ENCODE peak calls at places on chromosomes 13 and 19, in seven cellular contexts. F is lower leg skin; Q is CD4-positive, alpha-beta T cell; Y is foreskin keratinocyte; A is PC-9; M is neural crest cell; H is retinal pigment epithelial cell. W is an unnamed sample.

GRCh38 chr13:27857271-27857670 is 62.5 kb upstream of the PDX1 start:
- DNase-seq in Q (no peak), F (no peak), A (no peak), H (no peak), Y (no peak), M (no peak), W (no peak)

GRCh38 chr19:7904074-7905020 is 670 bp downstream of the MAP2K7 start:
- DNase-seq in Y (no peak), H (no peak), Q (no peak), M (no peak), A (no peak), F (peak), W (no peak)

GRCh38 chr13:48539550-48539949 is 6.7 kb upstream of the RCBTB2 start:
- DNase-seq in A (no peak), Y (no peak), Q (no peak), H (no peak), F (no peak), M (no peak), W (no peak)

GRCh38 chr13:45534604-45535003 is 69.9 kb downstream of the COG3 start:
- DNase-seq in F (no peak), M (no peak), Y (no peak), H (no peak), Q (no peak), A (no peak), W (no peak)

GRCh38 chr13:113559901-113560644 is 24.5 kb upstream of the TFDP1 start:
- DNase-seq in F (peak), Q (no peak), Y (no peak), A (no peak), H (no peak), M (no peak), W (no peak)

GRCh38 chr13:98349731-98350305 is 172.7 kb upstream of the RNF113B start:
- DNase-seq in M (no peak), H (no peak), A (peak), Q (no peak), F (no peak), Y (no peak), W (peak)

GRCh38 chr19:7168941-7169340 is 99.4 kb downstream of the ZNF557 start:
- DNase-seq in Q (no peak), H (no peak), F (no peak), M (no peak), Y (no peak), A (no peak), W (no peak)

GRCh38 chr19:5824791-5825577 is 14.5 kb downstream of the FUT6 start:
- DNase-seq in Y (no peak), A (no peak), Q (no peak), M (no peak), H (no peak), F (no peak), W (no peak)

GRCh38 chr13:46668302-46668720 is 115.3 kb downstream of the LRCH1 start:
- DNase-seq in F (peak), H (no peak), M (no peak), Q (no peak), A (no peak), Y (no peak), W (no peak)

GRCh38 chr13:109348514-109349340 is 437.7 kb downstream of the IRS2 start:
- DNase-seq in Q (no peak), H (peak), Y (peak), M (no peak), F (no peak), A (peak), W (no peak)

GRCh38 chr13:113938716-113939115 is 35.2 kb downstream of the C13orf46 start:
- DNase-seq in F (no peak), H (no peak), A (no peak), Y (no peak), M (no peak), Q (no peak), W (no peak)

GRCh38 chr19:44686896-44687295 is 12.1 kb upstream of the CEACAM16 start:
- DNase-seq in M (no peak), A (no peak), H (peak), Q (no peak), F (no peak), Y (no peak), W (no peak)

GRCh38 chr13:66348745-66349720 is 881.1 kb downstream of the PCDH9 start:
- DNase-seq in M (no peak), Q (no peak), F (no peak), H (peak), Y (no peak), A (no peak), W (no peak)

GRCh38 chr19:19068659-19069509 is 5.1 kb downstream of the SLC25A42 start:
- DNase-seq in Q (no peak), H (no peak), F (no peak), A (no peak), M (no peak), Y (no peak), W (no peak)

GRCh38 chr13:24254151-24254810 is 55.1 kb upstream of the C1QTNF9 start:
- DNase-seq in M (no peak), Q (peak), F (no peak), H (no peak), Y (no peak), A (no peak), W (no peak)

GRCh38 chr19:4988770-4989251 is 19.9 kb downstream of the KDM4B start:
- DNase-seq in Q (no peak), Y (no peak), H (peak), F (peak), M (no peak), A (no peak), W (no peak)

GRCh38 chr19:38303517-38304351 is at the start of gene C19orf33:
- DNase-seq in Y (peak), H (peak), Q (no peak), A (peak), M (no peak), F (peak), W (peak)

GRCh38 chr13:37360556-37360955 is 238.0 kb downstream of the POSTN start:
- DNase-seq in Q (no peak), H (no peak), F (no peak), Y (peak), M (no peak), A (no peak), W (no peak)

GRCh38 chr19:16896913-16897571 is 8.2 kb downstream of the F2RL3 start:
- DNase-seq in H (peak), F (peak), M (peak), Q (peak), Y (peak), A (peak), W (peak)

GRCh38 chr19:38211206-38211605 is 12.8 kb downstream of the DPF1 start:
- DNase-seq in Q (no peak), M (no peak), Y (no peak), A (no peak), H (no peak), F (no peak), W (no peak)

GRCh38 chr19:5150902-5151741 is 182.2 kb downstream of the KDM4B start:
- DNase-seq in F (no peak), H (no peak), M (no peak), A (no peak), Q (no peak), Y (no peak), W (no peak)

GRCh38 chr13:79403113-79403512 is 2.9 kb downstream of the RBM26 start:
- DNase-seq in F (no peak), Y (no peak), Q (no peak), M (no peak), A (no peak), H (no peak), W (no peak)

GRCh38 chr13:21717817-21718216 is 46.9 kb downstream of the FGF9 start:
- DNase-seq in A (no peak), Q (no peak), Y (peak), M (no peak), H (no peak), F (no peak), W (no peak)

GRCh38 chr13:30108913-30109237 is 198.5 kb downstream of the KATNAL1 start:
- DNase-seq in A (peak), Y (peak), M (no peak), H (no peak), Q (no peak), F (peak), W (peak)

GRCh38 chr19:3510727-3511126 is 4.6 kb downstream of the FZR1 start:
- DNase-seq in H (no peak), F (no peak), Q (no peak), Y (no peak), A (no peak), M (no peak), W (no peak)

GRCh38 chr19:42216653-42217521 is 590 bp downstream of the DEDD2 start:
- DNase-seq in Y (peak), M (peak), Q (no peak), H (no peak), F (no peak), A (peak), W (peak)

GRCh38 chr19:50425581-50425980 is 6.8 kb downstream of the SPIB start:
- DNase-seq in Q (no peak), A (no peak), M (no peak), Y (no peak), H (no peak), F (no peak), W (no peak)

GRCh38 chr13:48235100-48235813 is 2.3 kb downstream of the ITM2B start:
- DNase-seq in A (peak), Y (peak), F (peak), Q (no peak), M (no peak), H (no peak), W (no peak)

GRCh38 chr19:3253270-3253669 is 28.8 kb downstream of the CELF5 start:
- DNase-seq in H (no peak), A (no peak), M (no peak), Y (no peak), Q (no peak), F (no peak), W (no peak)

GRCh38 chr13:34506796-34507195 is 435.3 kb upstream of the NBEA start:
- DNase-seq in Y (no peak), F (no peak), M (no peak), H (no peak), A (no peak), Q (no peak), W (no peak)

GRCh38 chr19:44570984-44571684 is 41.7 kb upstream of the CEACAM20 start:
- DNase-seq in A (peak), H (peak), Y (peak), Q (peak), F (peak), M (peak), W (peak)

GRCh38 chr13:24006520-24007248 is 109.4 kb upstream of the C1QTNF9B start:
- DNase-seq in F (no peak), Q (no peak), M (no peak), A (no peak), H (no peak), Y (no peak), W (no peak)

GRCh38 chr19:7869453-7869909 is 4.7 kb downstream of the PRR36 start:
- DNase-seq in H (no peak), Q (peak), Y (peak), F (no peak), A (peak), M (peak), W (peak)

GRCh38 chr19:34677386-34678084 is at the start of gene ZNF302:
- DNase-seq in A (peak), H (peak), M (peak), Q (peak), F (peak), Y (peak), W (peak)

GRCh38 chr19:34675919-34676318 is 1.0 kb downstream of the SCGB2B2 start:
- DNase-seq in Q (no peak), Y (no peak), M (no peak), H (no peak), A (no peak), F (no peak), W (no peak)

GRCh38 chr19:34678085-34678412 is 571 bp downstream of the ZNF302 start:
- DNase-seq in H (no peak), Q (no peak), A (no peak), Y (no peak), F (no peak), M (no peak), W (no peak)

GRCh38 chr19:34678421-34678820 is 943 bp downstream of the ZNF302 start:
- DNase-seq in Y (no peak), H (no peak), Q (no peak), F (no peak), M (no peak), A (no peak), W (no peak)

DNA sequence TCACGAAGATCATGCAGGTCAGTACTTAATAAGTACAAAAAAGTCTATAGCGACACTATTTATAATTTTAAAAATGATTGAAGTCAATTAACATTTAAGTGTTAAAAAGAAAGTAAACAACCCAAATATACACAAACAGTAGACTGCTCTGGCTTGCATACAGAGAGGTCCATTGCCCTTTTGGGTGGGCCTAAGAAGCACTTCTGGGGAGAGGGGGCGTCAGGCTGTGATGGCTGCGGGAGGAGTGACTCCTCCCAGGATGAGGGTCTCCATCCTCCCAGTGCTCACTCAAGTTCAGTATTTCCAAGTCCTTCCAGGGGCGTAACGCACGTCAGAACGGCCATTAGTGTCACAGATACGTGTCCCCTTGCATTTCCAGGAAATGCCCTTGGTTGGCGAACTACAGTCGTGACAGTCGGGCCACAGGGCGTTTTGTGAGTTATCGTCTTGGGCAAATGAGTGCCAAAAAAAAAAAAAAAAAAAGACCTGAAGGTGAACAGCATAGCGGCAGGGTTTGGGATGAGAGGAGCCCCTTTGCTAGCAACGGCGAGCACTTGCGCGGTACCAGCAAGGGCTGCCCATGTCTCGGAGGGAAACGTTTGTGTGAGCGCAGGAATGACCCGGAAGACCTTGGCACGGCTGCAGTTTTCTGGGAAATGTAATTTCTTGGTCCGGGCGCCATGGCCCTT is at the start of gene SCGB2B2:
- DNase-seq in Y (peak), A (peak), Q (no peak), M (no peak), F (peak), H (peak), W (no peak)
- TF ChIP-seq CTCF in Y (no peak), A (no peak), Q (no peak), M (peak), F (no peak), H (peak), W (no peak)

GRCh38 chr13:42078113-42078769 is 29.8 kb downstream of the DGKH start:
- DNase-seq in Y (no peak), F (no peak), H (no peak), Q (no peak), A (no peak), M (no peak), W (peak)
- TF ChIP-seq CTCF in Y (no peak), F (no peak), H (peak), Q (no peak), A (no peak), M (no peak), W (no peak)

GRCh38 chr19:34975056-34975455 is 11.0 kb upstream of the ZNF792 start:
- DNase-seq in F (no peak), H (no peak), Y (no peak), Q (no peak), M (no peak), A (no peak), W (no peak)
- TF ChIP-seq CTCF in F (no peak), H (no peak), Y (no peak), Q (no peak), M (no peak), A (no peak), W (no peak)

GRCh38 chr19:11587973-11588631 is 9.2 kb upstream of the ZNF627 start:
- DNase-seq in Y (no peak), M (no peak), F (no peak), H (no peak), Q (no peak), A (no peak), W (no peak)
- TF ChIP-seq CTCF in Y (no peak), M (peak), F (no peak), H (no peak), Q (peak), A (peak), W (no peak)

GRCh38 chr13:41651413-41652068 is 194.2 kb downstream of the RGCC start:
- DNase-seq in Y (no peak), M (no peak), Q (no peak), H (no peak), A (no peak), F (peak), W (no peak)

GRCh38 chr13:41650706-41651105 is 193.4 kb downstream of the RGCC start:
- DNase-seq in H (no peak), M (no peak), Q (no peak), A (no peak), F (no peak), Y (no peak), W (no peak)

GRCh38 chr13:41652735-41653361 is 195.5 kb downstream of the RGCC start:
- DNase-seq in A (peak), Q (no peak), F (no peak), Y (no peak), H (no peak), M (peak), W (no peak)

GRCh38 chr13:41648314-41648935 is 191.1 kb downstream of the RGCC start:
- DNase-seq in M (no peak), F (no peak), Q (no peak), Y (peak), H (peak), A (peak), W (peak)

DNA sequence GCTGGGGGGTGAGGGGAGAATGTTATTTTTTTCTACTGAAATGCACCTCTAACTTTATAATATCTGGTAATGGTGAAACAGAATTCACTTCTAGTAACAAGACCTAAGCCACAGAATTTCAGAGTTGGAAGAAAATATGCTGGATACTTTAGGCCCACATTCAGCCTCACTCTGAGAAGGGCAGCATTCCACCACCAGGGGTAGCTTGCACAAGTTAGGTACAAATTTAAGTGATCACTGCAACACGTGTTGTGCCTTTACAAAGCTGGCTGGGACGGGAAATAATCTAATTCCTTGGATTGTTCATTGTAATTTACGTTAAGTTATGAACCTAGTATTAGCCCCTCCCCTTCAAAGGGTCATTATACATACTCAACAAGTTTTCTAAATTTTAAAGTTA is 192.3 kb downstream of the RGCC start:
- DNase-seq in F (no peak), Q (no peak), A (no peak), M (no peak), Y (no peak), H (no peak), W (peak)
- TF ChIP-seq CTCF in F (no peak), Q (no peak), A (no peak), M (peak), Y (peak), H (peak), W (peak)

DNA sequence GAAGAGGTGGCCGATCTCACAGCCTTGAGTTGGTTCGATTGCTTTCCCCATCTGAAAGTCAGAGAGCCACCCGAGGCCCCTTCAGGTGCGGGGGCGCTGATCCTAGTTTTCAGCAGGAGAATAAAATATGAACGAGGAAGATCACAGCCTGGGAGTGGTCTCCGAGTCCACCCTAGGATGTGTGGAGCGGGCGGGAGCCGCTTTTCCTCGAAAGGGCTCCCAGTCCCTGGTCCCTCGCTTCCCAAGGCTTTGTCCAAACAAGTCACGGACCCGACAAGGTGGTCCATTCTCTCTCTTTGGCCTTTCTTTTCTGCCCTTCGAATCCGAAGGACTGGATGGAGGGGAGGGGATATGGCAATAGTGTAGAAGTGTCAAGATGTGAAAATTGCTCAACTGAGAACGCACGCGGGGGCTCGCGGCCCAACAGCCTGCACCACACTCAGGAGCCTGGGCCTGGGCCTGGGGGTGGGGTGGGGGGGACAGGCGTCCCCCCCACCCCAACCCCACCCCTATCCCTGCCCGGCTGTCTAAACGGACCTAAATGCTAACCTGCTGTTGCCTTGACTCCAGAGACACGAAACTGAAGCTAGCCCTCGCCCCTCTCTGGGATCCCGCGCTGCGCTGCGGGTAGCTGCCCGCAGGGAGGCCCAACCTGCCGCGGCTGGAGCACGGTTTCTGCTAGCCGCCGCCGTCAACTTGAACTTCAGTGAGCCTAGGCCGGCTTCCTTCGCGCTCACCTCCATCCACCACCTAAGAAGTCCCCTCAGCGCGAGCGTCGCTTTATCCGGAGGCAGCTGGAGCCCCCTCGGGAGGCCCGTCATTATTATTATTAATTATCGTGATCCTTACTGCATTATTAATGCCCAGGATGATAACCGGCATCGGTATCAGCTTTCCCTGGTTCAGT is 7.1 kb downstream of the ZIC2 start:
- DNase-seq in F (no peak), M (no peak), Y (no peak), Q (no peak), A (no peak), H (no peak), W (no peak)
- TF ChIP-seq CTCF in F (no peak), M (no peak), Y (no peak), Q (no peak), A (no peak), H (no peak), W (no peak)

DNA sequence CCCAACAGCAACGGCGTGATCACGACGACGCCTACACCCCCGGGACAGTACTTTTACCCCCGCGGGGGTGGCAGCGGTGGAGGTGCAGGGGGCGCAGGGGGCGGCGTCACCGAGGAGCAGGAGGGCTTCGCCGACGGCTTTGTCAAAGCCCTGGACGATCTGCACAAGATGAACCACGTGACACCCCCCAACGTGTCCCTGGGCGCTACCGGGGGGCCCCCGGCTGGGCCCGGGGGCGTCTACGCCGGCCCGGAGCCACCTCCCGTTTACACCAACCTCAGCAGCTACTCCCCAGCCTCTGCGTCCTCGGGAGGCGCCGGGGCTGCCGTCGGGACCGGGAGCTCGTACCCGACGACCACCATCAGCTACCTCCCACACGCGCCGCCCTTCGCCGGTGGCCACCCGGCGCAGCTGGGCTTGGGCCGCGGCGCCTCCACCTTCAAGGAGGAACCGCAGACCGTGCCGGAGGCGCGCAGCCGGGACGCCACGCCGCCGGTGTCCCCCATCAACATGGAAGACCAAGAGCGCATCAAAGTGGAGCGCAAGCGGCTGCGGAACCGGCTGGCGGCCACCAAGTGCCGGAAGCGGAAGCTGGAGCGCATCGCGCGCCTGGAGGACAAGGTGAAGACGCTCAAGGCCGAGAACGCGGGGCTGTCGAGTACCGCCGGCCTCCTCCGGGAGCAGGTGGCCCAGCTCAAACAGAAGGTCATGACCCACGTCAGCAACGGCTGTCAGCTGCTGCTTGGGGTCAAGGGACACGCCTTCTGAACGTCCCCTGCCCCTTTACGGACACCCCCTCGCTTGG is 964 bp downstream of the JUNB start:
- DNase-seq in Q (peak), F (peak), M (peak), Y (peak), H (no peak), A (peak), W (peak)
- TF ChIP-seq CTCF in Q (no peak), F (no peak), M (no peak), Y (no peak), H (no peak), A (no peak), W (no peak)